ENCODE peak calls at places on chromosomes 16 and 17, in nine cellular contexts. K is NCI-H774, H is EL, P is islet precursor cell, D is progenitor cell of endocrine pancreas, N is AG04450, G is iPS-NIHi11, V is left ventricle myocardium inferior, X is lower leg skin. T is an unnamed sample.

GRCh38 chr17:62869885-62870580 is 61.9 kb upstream of the MARCHF10 start:
- DNase-seq in K (peak), H (peak), P (peak), D (no peak), N (no peak), G (peak), V (no peak), X (no peak), T (no peak)

GRCh38 chr17:4230142-4230541 is 33.6 kb downstream of the ANKFY1 start:
- DNase-seq in K (no peak), H (peak), P (peak), D (no peak), N (peak), G (peak), V (no peak), X (peak), T (no peak)

GRCh38 chr16:66522816-66523590 is 26.9 kb downstream of the TK2 start:
- DNase-seq in K (no peak), H (no peak), P (no peak), D (no peak), N (no peak), G (no peak), V (no peak), X (peak), T (no peak)

GRCh38 chr17:48722924-48723554 is at the start of gene PRAC2:
- DNase-seq in K (no peak), H (no peak), P (peak), D (no peak), N (no peak), G (no peak), V (no peak), X (no peak), T (no peak)

GRCh38 chr17:19009970-19010369 is 5.4 kb upstream of the FAM83G start:
- DNase-seq in K (no peak), H (no peak), P (no peak), D (no peak), N (no peak), G (no peak), V (no peak), X (no peak), T (no peak)

GRCh38 chr17:20995164-20995872 is 47.5 kb downstream of the USP22 start:
- DNase-seq in K (no peak), H (no peak), P (no peak), D (no peak), N (no peak), G (no peak), V (no peak), X (peak), T (no peak)

GRCh38 chr16:13453938-13454553 is 465.9 kb upstream of the ERCC4 start:
- DNase-seq in K (no peak), H (no peak), P (no peak), D (peak), N (no peak), G (peak), V (no peak), X (no peak), T (no peak)

GRCh38 chr16:83835972-83836566 is 28.3 kb downstream of the HSBP1 start:
- DNase-seq in K (no peak), H (peak), P (no peak), D (no peak), N (peak), G (no peak), V (no peak), X (no peak), T (no peak)

GRCh38 chr17:40678902-40679522 is 14.0 kb upstream of the KRT222 start:
- DNase-seq in K (no peak), H (no peak), P (no peak), D (no peak), N (no peak), G (no peak), V (no peak), X (no peak), T (no peak)

GRCh38 chr16:31487076-31487719 is 4.3 kb downstream of the SLC5A2 start:
- DNase-seq in K (no peak), H (no peak), P (no peak), D (no peak), N (no peak), G (no peak), V (no peak), X (no peak), T (no peak)

GRCh38 chr17:5131146-5131715 is 15.4 kb downstream of the USP6 start:
- DNase-seq in K (no peak), H (no peak), P (peak), D (no peak), N (no peak), G (no peak), V (no peak), X (no peak), T (no peak)

GRCh38 chr17:49093131-49093530 is 39.4 kb upstream of the B4GALNT2 start:
- DNase-seq in K (no peak), H (no peak), P (no peak), D (no peak), N (no peak), G (no peak), V (no peak), X (peak), T (no peak)

GRCh38 chr16:2904100-2904921 is 7.4 kb upstream of the FLYWCH1 start:
- DNase-seq in K (peak), H (peak), P (peak), D (peak), N (peak), G (peak), V (peak), X (peak), T (peak)

GRCh38 chr16:67884684-67885083 is at the start of gene NRN1L:
- DNase-seq in K (no peak), H (peak), P (peak), D (peak), N (peak), G (peak), V (peak), X (peak), T (no peak)

T was measured in T-helper 22 cell.